ENCODE peak calls at places on chromosomes 4 and X, in four cellular contexts. T, X, C and B are unnamed samples.

GRCh38 chr4:118716304-118716703 is 31.1 kb downstream of the METTL14 start:
- DNase-seq in C (no peak), T (no peak), X (no peak), B (no peak)

GRCh38 chrX:44072631-44073030 is 99.4 kb upstream of the NDP start:
- DNase-seq in T (no peak), X (no peak), C (no peak), B (no peak)

GRCh38 chr4:129095811-129096454 is at the start of gene C4orf33:
- DNase-seq in X (peak), C (peak), T (peak), B (no peak)

GRCh38 chr4:158811704-158812103 is 42.9 kb downstream of the FNIP2 start:
- DNase-seq in X (peak), C (no peak), T (no peak), B (no peak)

GRCh38 chr4:138967313-138967712 is 48.3 kb upstream of the NOCT start:
- DNase-seq in T (no peak), X (peak), C (peak), B (no peak)

GRCh38 chr4:176792348-176793059 is at the start of gene VEGFC:
- DNase-seq in T (no peak), X (peak), C (peak), B (peak)

GRCh38 chrX:96619588-96619987 is 65.1 kb upstream of the DIAPH2 start:
- DNase-seq in C (no peak), T (no peak), X (peak), B (no peak)

GRCh38 chrX:1661048-1661921 is 46.4 kb downstream of the ASMT start:
- DNase-seq in C (peak), T (no peak), X (no peak), B (no peak)

GRCh38 chr4:176642472-176642871 is 150.2 kb downstream of the VEGFC start:
- DNase-seq in T (no peak), X (no peak), C (peak), B (no peak)

GRCh38 chr4:183797445-183798248 is 107.5 kb upstream of the STOX2 start:
- DNase-seq in X (peak), C (no peak), T (no peak), B (no peak)

GRCh38 chrX:84336646-84337045 is 148.6 kb upstream of the RPS6KA6 start:
- DNase-seq in X (peak), C (no peak), T (no peak), B (no peak)

GRCh38 chrX:15674514-15674898 is 9.9 kb upstream of the CLTRN start:
- DNase-seq in T (peak), C (peak), X (peak), B (peak)

GRCh38 chrX:153767674-153768055 is 3.6 kb downstream of the PLXNB3 start:
- DNase-seq in X (no peak), C (no peak), T (no peak), B (no peak)

GRCh38 chrX:151458824-151459223 is 61.8 kb downstream of the VMA21 start:
- DNase-seq in C (no peak), X (peak), T (no peak), B (no peak)

GRCh38 chr4:116180056-116180690 is 905.2 kb downstream of the TRAM1L1 start:
- DNase-seq in X (peak), C (peak), T (no peak), B (no peak)

GRCh38 chrX:39527045-39527444 is 570.7 kb downstream of the BCOR start:
- DNase-seq in T (no peak), X (peak), C (no peak), B (no peak)

GRCh38 chr4:139099366-139099982 is 77.5 kb downstream of the ELF2 start:
- DNase-seq in C (peak), T (no peak), X (peak), B (peak)

GRCh38 chrX:24498975-24499374 is 33.9 kb downstream of the PDK3 start:
- DNase-seq in X (peak), T (no peak), C (no peak), B (no peak)

GRCh38 chrX:45992402-45993123 is 552.7 kb downstream of the ZNF674 start:
- DNase-seq in T (no peak), X (no peak), C (no peak), B (no peak)

GRCh38 chrX:134999469-134999868 is 8.7 kb downstream of the SMIM10 start:
- DNase-seq in C (peak), X (peak), T (no peak), B (no peak)

GRCh38 chrX:138150709-138151108 is 560.8 kb downstream of the FGF13 start:
- DNase-seq in C (no peak), T (no peak), X (no peak), B (no peak)
- TF ChIP-seq CTCF in C (peak), T (no peak), X (no peak), B (no peak)

GRCh38 chr4:1408418-1408817 is 2.2 kb upstream of the NKX1-1 start:
- DNase-seq in X (no peak), C (no peak), T (peak), B (no peak)
- TF ChIP-seq CTCF in X (no peak), C (no peak), T (no peak), B (no peak)

GRCh38 chr4:68654946-68655721 is 15.3 kb downstream of the UGT2B15 start:
- DNase-seq in C (no peak), X (no peak), T (no peak), B (no peak)

GRCh38 chr4:68651932-68652331 is 18.5 kb downstream of the UGT2B15 start:
- DNase-seq in C (no peak), X (no peak), T (no peak), B (no peak)

GRCh38 chr4:68658672-68659071 is 11.8 kb downstream of the UGT2B15 start:
- DNase-seq in T (no peak), C (no peak), X (no peak), B (no peak)

GRCh38 chr4:68655764-68656444 is 14.5 kb downstream of the UGT2B15 start:
- DNase-seq in X (no peak), T (no peak), C (no peak), B (no peak)
- TF ChIP-seq CTCF in X (no peak), T (no peak), C (no peak), B (no peak)

GRCh38 chrX:8783100-8784098 is 17.8 kb downstream of the FAM9A start:
- DNase-seq in T (no peak), X (peak), C (no peak), B (no peak)
- TF ChIP-seq CTCF in T (peak), X (peak), C (peak), B (peak)

GRCh38 chr4:107519057-107519456 is 201.0 kb downstream of the PAPSS1 start:
- DNase-seq in T (no peak), X (peak), C (no peak), B (peak)
- TF ChIP-seq CTCF in T (peak), X (peak), C (peak), B (peak)

DNA sequence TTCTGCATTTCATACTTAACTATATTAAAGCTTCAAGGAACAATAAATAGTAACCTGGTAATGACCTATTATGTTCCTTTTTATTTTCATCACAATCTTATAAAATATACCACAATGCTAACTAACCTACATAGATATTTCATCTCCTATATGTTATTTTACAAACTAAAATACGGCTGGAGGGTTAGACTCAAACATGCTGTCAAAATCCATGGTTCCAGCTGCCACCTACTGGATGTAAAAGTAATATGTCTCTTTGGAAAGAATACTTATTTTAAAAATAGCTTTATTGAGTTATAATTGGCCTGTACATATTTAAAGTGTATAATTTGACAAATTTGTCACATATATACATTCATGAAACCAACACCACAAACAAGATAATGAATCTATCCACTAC is 15.0 kb downstream of the RGN start:
- DNase-seq in T (no peak), C (no peak), X (peak), B (no peak)
- TF ChIP-seq CTCF in T (peak), C (peak), X (peak), B (peak)

DNA sequence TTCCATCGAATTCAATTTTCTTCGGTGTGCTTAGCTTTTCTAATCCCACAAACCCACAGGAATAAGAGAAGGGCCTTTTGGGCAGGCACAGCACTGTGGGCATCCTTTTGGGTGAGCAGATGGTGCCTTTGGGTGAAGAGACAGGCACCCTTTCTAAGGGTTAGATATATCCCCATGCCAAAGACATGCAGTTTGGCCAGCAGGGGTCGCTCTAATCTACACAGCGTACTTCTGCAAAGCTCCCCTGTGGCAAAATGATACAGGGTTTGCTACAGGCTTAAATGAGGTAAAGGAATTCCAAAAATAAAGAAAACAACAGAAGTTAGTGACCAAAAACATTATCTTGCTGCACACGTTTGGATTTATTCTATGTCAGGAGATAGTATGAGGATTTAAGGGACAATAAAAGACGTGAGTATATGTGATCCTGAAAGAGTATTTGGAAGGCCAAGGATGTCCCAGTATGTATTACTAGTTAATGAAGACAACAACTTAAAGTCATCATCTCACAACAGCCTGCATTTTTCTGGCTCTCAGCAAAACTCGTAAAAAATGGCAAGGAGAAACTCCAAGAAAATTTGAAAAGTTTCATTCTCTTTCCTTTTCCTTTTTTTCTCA is 49.5 kb downstream of the PHEX start:
- DNase-seq in X (peak), T (peak), C (no peak), B (no peak)
- TF ChIP-seq CTCF in X (peak), T (peak), C (peak), B (peak)

DNA sequence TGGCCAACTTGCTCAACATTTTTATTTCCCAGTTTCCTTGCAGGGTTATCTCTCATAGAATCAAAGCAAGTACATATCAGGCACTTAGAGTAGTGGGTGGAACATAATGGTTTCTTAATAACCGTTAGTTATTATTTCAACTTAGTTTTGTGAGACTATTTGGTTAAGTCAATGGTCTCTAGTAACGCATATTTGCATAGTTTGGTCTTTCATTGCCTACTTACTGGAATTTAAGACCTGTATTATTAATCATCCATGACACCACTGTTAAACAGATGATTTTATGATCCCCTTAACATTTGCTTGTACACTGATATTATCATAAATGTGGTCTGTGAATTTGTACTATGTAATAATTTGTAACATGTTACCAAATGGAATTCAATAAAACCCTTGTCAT is 70.9 kb upstream of the SMIM31 start:
- DNase-seq in C (no peak), T (no peak), X (no peak), B (no peak)
- TF ChIP-seq CTCF in C (no peak), T (no peak), X (no peak), B (no peak)

GRCh38 chr4:40594261-40595178 is 35.1 kb downstream of the RBM47 start:
- DNase-seq in C (no peak), X (peak), T (no peak), B (peak)

GRCh38 chr4:40592034-40592433 is 37.6 kb downstream of the RBM47 start:
- DNase-seq in X (no peak), C (no peak), T (no peak), B (no peak)

GRCh38 chr4:40595981-40596380 is 33.7 kb downstream of the RBM47 start:
- DNase-seq in X (no peak), C (no peak), T (no peak), B (no peak)

GRCh38 chr4:40599431-40599830 is 30.2 kb downstream of the RBM47 start:
- DNase-seq in X (no peak), T (no peak), C (no peak), B (no peak)

DNA sequence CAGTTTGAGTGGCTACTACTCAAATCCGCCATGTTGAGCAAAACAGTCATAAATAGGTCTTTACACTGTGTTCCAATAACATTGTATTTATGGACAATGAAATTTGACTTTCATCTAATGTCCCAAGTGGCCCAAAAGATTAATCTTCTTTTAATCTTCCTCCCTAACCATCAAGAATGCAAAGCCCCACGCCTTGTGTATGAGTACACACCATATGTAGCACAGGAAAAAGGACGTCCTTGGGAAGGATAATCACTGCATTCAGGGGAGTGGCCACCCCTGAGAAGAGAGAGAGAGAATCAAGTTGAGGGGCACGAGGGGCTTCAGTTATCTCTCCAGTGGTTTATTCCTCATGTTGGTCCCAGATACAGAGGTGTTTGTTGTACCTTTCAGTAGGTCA is 33.1 kb downstream of the RBM47 start:
- DNase-seq in X (no peak), C (no peak), T (no peak), B (no peak)
- TF ChIP-seq CTCF in X (no peak), C (no peak), T (no peak), B (no peak)